ENCODE peak calls at places on chromosomes 3 and 15, in four cellular contexts. R is SK-N-SH, G is H1, H is HepG2. C is an unnamed sample.

GRCh38 chr3:129366312-129366831 is 62.1 kb downstream of the EFCAB12 start:
- DNase-seq in G (no peak), R (no peak), H (no peak), C (no peak)

GRCh38 chr15:75666823-75667501 is 19.2 kb downstream of the SNX33 start:
- DNase-seq in R (no peak), H (peak), G (no peak), C (no peak)

GRCh38 chr3:29694783-29695182 is 413.9 kb downstream of the RBMS3 start:
- DNase-seq in R (no peak), G (no peak), H (peak), C (no peak)

GRCh38 chr15:90765966-90766365 is 48.8 kb downstream of the BLM start:
- DNase-seq in R (no peak), G (no peak), H (no peak), C (no peak)

GRCh38 chr15:67042490-67043181 is 22.8 kb upstream of the SMAD3 start:
- DNase-seq in R (no peak), H (no peak), G (no peak), C (no peak)

GRCh38 chr15:95170587-95171380 is 939.4 kb downstream of the MCTP2 start:
- DNase-seq in G (no peak), H (no peak), R (no peak), C (no peak)

GRCh38 chr15:63474810-63475316 is 29.5 kb upstream of the USP3 start:
- DNase-seq in G (no peak), R (no peak), H (peak), C (peak)

GRCh38 chr3:81980566-81981494 is 219.4 kb upstream of the GBE1 start:
- DNase-seq in H (no peak), G (no peak), R (no peak), C (no peak)

GRCh38 chr3:7508821-7509220 is 647.9 kb downstream of the GRM7 start:
- DNase-seq in H (no peak), R (no peak), G (no peak), C (no peak)

GRCh38 chr3:107346559-107346958 is 30.7 kb upstream of the CCDC54 start:
- DNase-seq in G (no peak), H (no peak), R (no peak), C (no peak)

GRCh38 chr3:107347717-107348116 is 29.5 kb upstream of the CCDC54 start:
- DNase-seq in H (peak), G (no peak), R (no peak), C (no peak)

GRCh38 chr3:107344722-107345121 is 32.5 kb upstream of the CCDC54 start:
- DNase-seq in R (no peak), H (no peak), G (no peak), C (no peak)

GRCh38 chr3:107345968-107346367 is 31.3 kb upstream of the CCDC54 start:
- DNase-seq in H (no peak), G (no peak), R (peak), C (no peak)
- TF ChIP-seq TCF12 in H (no peak), G (no peak), R (no peak), C (no peak)

GRCh38 chr3:150901793-150902192 is 3.4 kb downstream of the MINDY4B start:
- DNase-seq in H (no peak), R (no peak), G (no peak), C (no peak)

GRCh38 chr3:150897592-150897991 is 7.6 kb downstream of the MINDY4B start:
- DNase-seq in H (no peak), R (no peak), G (no peak), C (no peak)

DNA sequence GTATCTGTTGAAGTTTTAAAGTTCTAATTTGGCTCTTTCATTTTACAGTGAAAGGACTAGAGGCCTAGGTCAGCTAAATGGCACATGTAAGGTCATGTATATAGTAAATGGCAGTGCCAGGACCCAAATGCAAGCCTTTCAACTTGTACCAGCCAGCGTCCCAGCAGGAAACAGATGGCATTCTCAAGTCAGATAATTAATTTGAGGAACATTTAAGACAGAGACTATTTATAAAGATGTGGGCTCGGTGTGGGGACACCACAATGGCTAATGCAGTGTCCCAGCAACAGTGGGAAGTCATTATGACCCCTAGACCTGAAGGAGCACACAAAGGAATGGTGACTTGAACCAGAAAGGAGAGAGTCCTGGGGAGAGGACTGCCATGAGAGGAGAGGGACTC is 6.1 kb downstream of the MINDY4B start:
- DNase-seq in G (no peak), R (no peak), H (no peak), C (no peak)
- H2AFZ ChIP-seq in G (no peak), R (no peak), H (no peak), C (no peak)

GRCh38 chr15:100889359-100890058 is 9.9 kb downstream of the ALDH1A3 start:
- DNase-seq in G (no peak), H (no peak), R (no peak), C (no peak)
- TF ChIP-seq TCF12 in G (no peak), H (no peak), R (no peak), C (no peak)

DNA sequence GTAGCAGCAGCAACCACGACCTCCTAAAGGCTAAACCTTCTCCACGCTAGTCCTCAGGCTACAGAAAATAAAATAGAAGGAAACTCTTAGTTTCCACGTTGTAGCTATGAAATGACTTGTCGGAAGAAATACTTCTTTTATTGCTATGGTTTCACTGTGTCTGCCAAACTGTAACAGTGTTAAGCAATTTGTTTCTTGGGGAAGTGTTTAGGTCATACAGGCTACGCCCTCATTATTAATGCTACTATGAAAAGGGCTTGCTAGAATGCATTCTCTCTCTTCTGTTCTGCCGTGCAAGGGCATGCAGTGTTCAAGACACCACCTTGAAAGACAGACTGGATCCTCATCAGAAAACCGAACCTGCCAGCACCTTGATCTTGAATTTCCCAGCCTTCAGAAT is 462.7 kb downstream of the PLOD2 start:
- DNase-seq in G (no peak), H (no peak), R (no peak), C (no peak)
- H2AFZ ChIP-seq in G (no peak), H (no peak), R (no peak), C (no peak)

GRCh38 chr15:60652245-60652644 is 173.3 kb upstream of the ICE2 start:
- DNase-seq in R (no peak), H (no peak), G (no peak), C (no peak)
- TF ChIP-seq TCF12 in R (no peak), H (no peak), G (no peak), C (no peak)

GRCh38 chr15:98853593-98854420 is 153.8 kb downstream of the PGPEP1L start:
- DNase-seq in G (no peak), H (no peak), R (no peak), C (no peak)

GRCh38 chr15:98853161-98853560 is 154.4 kb downstream of the PGPEP1L start:
- DNase-seq in R (peak), G (no peak), H (peak), C (peak)

GRCh38 chr15:98855067-98855814 is 152.4 kb downstream of the PGPEP1L start:
- DNase-seq in G (no peak), R (no peak), H (no peak), C (no peak)

GRCh38 chr15:98854496-98854895 is 153.1 kb downstream of the PGPEP1L start:
- DNase-seq in R (no peak), H (no peak), G (no peak), C (no peak)

DNA sequence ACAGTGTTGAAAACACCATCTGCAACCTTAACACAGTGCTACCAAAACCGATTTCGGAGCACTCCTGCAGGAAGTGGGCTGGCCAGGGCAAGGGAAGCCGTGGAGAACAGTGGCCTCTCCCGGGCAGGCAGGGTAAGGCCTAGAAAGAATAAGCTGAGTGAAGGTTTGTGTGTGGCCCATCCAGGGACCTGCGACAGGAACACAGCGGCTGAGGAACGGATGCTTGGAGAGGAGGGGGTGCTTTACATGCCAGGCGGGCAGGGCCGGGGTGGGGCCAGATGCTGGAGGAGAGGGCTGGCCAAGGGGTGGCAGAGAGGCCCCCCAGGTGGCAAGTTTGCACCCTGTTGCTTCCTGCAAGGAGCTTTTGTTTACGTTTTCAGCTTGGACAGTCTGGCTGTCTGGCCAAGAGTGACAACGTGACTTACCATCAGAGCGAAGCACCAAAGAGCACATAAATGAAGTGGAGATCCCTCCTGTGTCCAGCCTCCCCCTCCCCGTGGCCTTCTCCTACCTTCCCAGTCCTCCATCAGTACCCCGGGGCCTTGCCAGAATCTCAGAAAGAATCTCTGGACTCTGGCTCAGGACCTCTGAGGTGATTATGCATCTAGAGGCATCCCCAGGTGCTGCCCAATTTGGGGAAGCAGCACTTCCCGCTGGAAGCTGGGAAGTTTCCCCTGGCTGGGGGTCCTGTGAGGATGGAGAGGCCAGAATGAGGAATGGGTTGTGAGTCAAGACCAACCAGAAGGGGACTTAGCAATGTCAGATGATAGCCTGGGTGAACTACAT is 156.4 kb downstream of the PGPEP1L start:
- DNase-seq in G (peak), H (peak), R (peak), C (no peak)
- H2AFZ ChIP-seq in G (no peak), H (no peak), R (no peak), C (peak)

GRCh38 chr3:73520931-73521461 is 103.7 kb downstream of the PDZRN3 start:
- DNase-seq in H (no peak), G (no peak), R (no peak), C (no peak)
- TF ChIP-seq TCF12 in H (no peak), G (no peak), R (no peak), C (no peak)